ENCODE peak calls at places on chromosomes 13 and 19, in five cellular contexts. R is AG08396; K is nephron progenitor cell; E is activated CD4-positive, alpha-beta T cell treated with anti-CD3 and anti-CD28 coated beads, Interleukin-2, amount 50 U/mL, for 48 hours; I is T-cell. A is an unnamed sample.
A peak's percentile ranks its signal among the peaks of the same experiment; 100 is the strongest.

GRCh38 chr19:39398297-39398864 is 7.2 kb downstream of the MED29 start:
- DNase-seq in R (peak; percentile 75), K (no peak), E (peak; percentile 67), I (peak; percentile 40), A (no peak)

GRCh38 chr19:13303381-13304129 is 153.3 kb downstream of the IER2 start:
- DNase-seq in R (no peak), K (no peak), E (no peak), I (no peak), A (no peak)

GRCh38 chr19:58054792-58055482 is 4.1 kb upstream of the ZNF135 start:
- DNase-seq in R (peak; percentile 75), K (no peak), E (no peak), I (no peak), A (peak; percentile 45)

GRCh38 chr13:75222031-75222430 is 259.9 kb downstream of the TBC1D4 start:
- DNase-seq in R (no peak), K (no peak), E (no peak), I (no peak), A (no peak)

GRCh38 chr13:48571121-48571901 is 38.4 kb upstream of the RCBTB2 start:
- DNase-seq in R (peak; percentile 72), K (no peak), E (no peak), I (no peak), A (no peak)

GRCh38 chr13:111339366-111340143 is 19.1 kb downstream of the TEX29 start:
- DNase-seq in R (no peak), K (no peak), E (no peak), I (no peak), A (no peak)

GRCh38 chr19:13005253-13005652 is 10.0 kb downstream of the NFIX start:
- DNase-seq in R (no peak), K (no peak), E (no peak), I (no peak), A (no peak)

GRCh38 chr13:106466691-106467405 is 68.6 kb downstream of the EFNB2 start:
- DNase-seq in R (no peak), K (no peak), E (no peak), I (no peak), A (no peak)

GRCh38 chr13:37225414-37226047 is 120.1 kb upstream of the CSNK1A1L start:
- DNase-seq in R (peak; percentile 5), K (no peak), E (no peak), I (no peak), A (no peak)

GRCh38 chr13:34243396-34243795 is 425.4 kb downstream of the RFC3 start:
- DNase-seq in R (no peak), K (no peak), E (no peak), I (no peak), A (no peak)

GRCh38 chr13:33014291-33014690 is 1.9 kb upstream of the KL start:
- DNase-seq in R (no peak), K (no peak), E (no peak), I (no peak), A (no peak)

GRCh38 chr19:1355974-1356865 is 27.5 kb upstream of the NDUFS7 start:
- DNase-seq in R (peak; percentile 34), K (no peak), E (no peak), I (no peak), A (no peak)

GRCh38 chr13:36820222-36820621 is 1.2 kb downstream of the RFXAP start:
- DNase-seq in R (no peak), K (no peak), E (no peak), I (no peak), A (no peak)

GRCh38 chr13:90084684-90085290 is 1262.7 kb upstream of the MIR17HG start:
- DNase-seq in R (no peak), K (no peak), E (no peak), I (no peak), A (no peak)

GRCh38 chr13:101654916-101655315 is 202.4 kb downstream of the ITGBL1 start:
- DNase-seq in R (no peak), K (no peak), E (no peak), I (no peak), A (no peak)

GRCh38 chr13:43326100-43326499 is 302.7 kb downstream of the DNAJC15 start:
- DNase-seq in R (no peak), K (no peak), E (no peak), I (no peak), A (no peak)

GRCh38 chr13:40116008-40116407 is 460.5 kb downstream of the COG6 start:
- DNase-seq in R (peak; percentile 7), K (no peak), E (peak; percentile 34), I (peak; percentile 13), A (no peak)

GRCh38 chr19:53506728-53507127 is 31.2 kb upstream of the ZNF331 start:
- DNase-seq in R (no peak), K (no peak), E (no peak), I (no peak), A (no peak)

GRCh38 chr13:29548722-29549446 is 46.6 kb downstream of the SLC7A1 start:
- DNase-seq in R (no peak), K (no peak), E (no peak), I (no peak), A (no peak)

GRCh38 chr19:53518716-53519115 is 19.2 kb upstream of the ZNF331 start:
- DNase-seq in R (no peak), K (no peak), E (no peak), I (no peak), A (no peak)

GRCh38 chr19:6734096-6734696 is 3.2 kb downstream of the GPR108 start:
- DNase-seq in R (no peak), K (no peak), E (no peak), I (no peak), A (no peak)

GRCh38 chr13:66958611-66959010 is 271.5 kb downstream of the PCDH9 start:
- DNase-seq in R (no peak), K (no peak), E (no peak), I (no peak), A (no peak)

GRCh38 chr19:11887247-11887617 is 350 bp upstream of the ZNF69 start:
- DNase-seq in R (peak; percentile 22), K (no peak), E (no peak), I (no peak), A (peak; percentile 22)

GRCh38 chr13:110912651-110913051 is 2.2 kb downstream of the ANKRD10 start:
- DNase-seq in R (peak; percentile 34), K (peak; percentile 9), E (no peak), I (no peak), A (no peak)

GRCh38 chr19:53875602-53876340 is 6.2 kb upstream of the PRKCG start:
- DNase-seq in R (no peak), K (no peak), E (no peak), I (no peak), A (no peak)

GRCh38 chr19:31340059-31341025 is 8.9 kb downstream of the TSHZ3 start:
- DNase-seq in R (peak; percentile 41), K (no peak), E (no peak), I (peak; percentile 25), A (no peak)

GRCh38 chr19:46892252-46893179 is 31.7 kb downstream of the ARHGAP35 start:
- DNase-seq in R (no peak), K (no peak), E (no peak), I (no peak), A (no peak)

GRCh38 chr19:926595-927043 is 784 bp downstream of the ARID3A start:
- DNase-seq in R (peak; percentile 67), K (peak; percentile 47), E (peak; percentile 68), I (no peak), A (no peak)

GRCh38 chr19:18193388-18194207 is 580 bp downstream of the MPV17L2 start:
- DNase-seq in R (no peak), K (no peak), E (no peak), I (no peak), A (peak; percentile 36)

GRCh38 chr13:110301606-110302131 is 5.3 kb downstream of the COL4A1 start:
- DNase-seq in R (peak; percentile 80), K (no peak), E (no peak), I (no peak), A (no peak)

GRCh38 chr13:21326155-21327030 is 132.7 kb downstream of the ZDHHC20 start:
- DNase-seq in R (peak; percentile 63), K (peak; percentile 46), E (no peak), I (peak; percentile 7), A (peak; percentile 47)

GRCh38 chr13:26202365-26202972 is 19.6 kb downstream of the RNF6 start:
- DNase-seq in R (no peak), K (no peak), E (no peak), I (no peak), A (no peak)

GRCh38 chr13:50357586-50358118 is 342.4 kb downstream of the KCNRG start:
- DNase-seq in R (peak; percentile 64), K (peak; percentile 10), E (no peak), I (no peak), A (no peak)

GRCh38 chr13:25678398-25678797 is 306.6 kb downstream of the ATP8A2 start:
- DNase-seq in R (no peak), K (no peak), E (no peak), I (peak; percentile 13), A (no peak)

GRCh38 chr19:40279761-40280607 is 5.2 kb downstream of the AKT2 start:
- DNase-seq in R (no peak), K (no peak), E (no peak), I (no peak), A (no peak)

GRCh38 chr13:94480672-94481145 is 1.2 kb upstream of the DCT start:
- DNase-seq in R (no peak), K (no peak), E (no peak), I (no peak), A (peak; percentile 42)

GRCh38 chr19:35718345-35719041 is 690 bp downstream of the KMT2B start:
- DNase-seq in R (peak; percentile 56), K (peak; percentile 57), E (peak; percentile 66), I (peak; percentile 30), A (peak; percentile 56)

GRCh38 chr19:11226716-11227166 is 12.7 kb upstream of the ANGPTL8 start:
- DNase-seq in R (no peak), K (no peak), E (no peak), I (no peak), A (no peak)

GRCh38 chr19:31448221-31448657 is 99.0 kb upstream of the TSHZ3 start:
- DNase-seq in R (peak; percentile 86), K (no peak), E (no peak), I (no peak), A (no peak)

GRCh38 chr19:51219307-51219706 is 5.6 kb upstream of the CD33 start:
- DNase-seq in R (no peak), K (no peak), E (no peak), I (no peak), A (no peak)